ENCODE peak calls at places on chromosome 12, in ten cellular contexts. Y, G, L, B, M, V, I, C, Q and U are unnamed samples.

GRCh38 chr12:24025153-24025798 is 75.8 kb upstream of the SOX5 start:
- DNase-seq in Y (no peak), G (no peak), L (no peak), B (no peak), M (no peak), V (no peak), I (no peak), C (peak), Q (no peak), U (peak)

GRCh38 chr12:121404734-121405133 is 4.8 kb downstream of the RNF34 start:
- DNase-seq in Y (no peak), G (no peak), L (peak), B (no peak), M (no peak), V (no peak), I (no peak), C (no peak), Q (no peak), U (peak)

GRCh38 chr12:89073027-89073398 is 279.3 kb downstream of the DUSP6 start:
- DNase-seq in Y (no peak), G (no peak), L (no peak), B (no peak), M (no peak), V (no peak), I (peak), C (peak), Q (peak), U (peak)

GRCh38 chr12:130632582-130633174 is 83.4 kb downstream of the RIMBP2 start:
- DNase-seq in Y (no peak), G (no peak), L (no peak), B (no peak), M (no peak), V (peak), I (no peak), C (no peak), Q (no peak), U (no peak)

GRCh38 chr12:76621582-76622024 is 62.0 kb upstream of the OSBPL8 start:
- DNase-seq in Y (peak), G (no peak), L (peak), B (peak), M (peak), V (no peak), I (peak), C (peak), Q (no peak), U (peak)

GRCh38 chr12:94704452-94704871 is 54.1 kb upstream of the TMCC3 start:
- DNase-seq in Y (no peak), G (no peak), L (no peak), B (no peak), M (no peak), V (no peak), I (peak), C (peak), Q (peak), U (peak)

GRCh38 chr12:63151898-63152700 is 1.1 kb upstream of the AVPR1A start:
- DNase-seq in Y (peak), G (no peak), L (peak), B (peak), M (peak), V (no peak), I (peak), C (peak), Q (no peak), U (peak)

GRCh38 chr12:111424189-111424792 is 18.6 kb downstream of the SH2B3 start:
- DNase-seq in Y (no peak), G (no peak), L (no peak), B (no peak), M (no peak), V (no peak), I (no peak), C (no peak), Q (no peak), U (no peak)

GRCh38 chr12:1949771-1950470 is 31.5 kb upstream of the CACNA2D4 start:
- DNase-seq in Y (no peak), G (no peak), L (peak), B (no peak), M (no peak), V (no peak), I (peak), C (no peak), Q (no peak), U (peak)

GRCh38 chr12:704516-705242 is 41.4 kb upstream of the NINJ2 start:
- DNase-seq in Y (no peak), G (no peak), L (no peak), B (no peak), M (no peak), V (no peak), I (no peak), C (no peak), Q (no peak), U (no peak)

GRCh38 chr12:92431146-92431545 is 271.6 kb upstream of the PLEKHG7 start:
- DNase-seq in Y (no peak), G (peak), L (no peak), B (no peak), M (peak), V (no peak), I (no peak), C (no peak), Q (no peak), U (no peak)
- TF ChIP-seq CTCF in Y (no peak), G (no peak), L (no peak), B (no peak), M (no peak), V (no peak), I (no peak), C (no peak), Q (no peak), U (no peak)

GRCh38 chr12:27523642-27524488 is at the start of gene PPFIBP1:
- DNase-seq in Y (peak), G (peak), L (peak), B (peak), M (peak), V (peak), I (peak), C (peak), Q (peak), U (peak)
- TF ChIP-seq CTCF in Y (no peak), G (peak), L (peak), B (peak), M (no peak), V (peak), I (no peak), C (peak), Q (peak), U (peak)

DNA sequence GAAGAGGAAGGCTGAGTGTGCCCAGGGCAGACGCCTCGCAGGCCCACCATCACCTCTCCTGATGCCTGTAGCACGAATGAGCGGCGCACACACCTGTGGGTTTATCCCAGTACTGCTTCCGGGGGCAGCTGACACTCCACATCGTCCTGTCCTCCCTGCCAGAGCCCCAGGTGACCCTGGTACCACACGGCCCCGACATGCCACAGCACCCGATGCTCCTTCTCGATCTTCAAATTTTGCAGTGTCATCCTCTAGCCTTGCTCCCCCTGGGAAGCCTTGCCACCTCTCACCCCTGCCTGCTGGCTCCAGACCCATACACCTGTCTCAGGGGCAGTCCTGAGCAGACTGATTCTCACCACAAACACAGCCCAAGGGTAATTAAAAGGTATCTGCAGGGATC is 40.6 kb downstream of the ANO2 start:
- DNase-seq in Y (no peak), G (no peak), L (no peak), B (no peak), M (no peak), V (peak), I (no peak), C (no peak), Q (no peak), U (no peak)
- TF ChIP-seq CTCF in Y (no peak), G (no peak), L (no peak), B (no peak), M (no peak), V (no peak), I (no peak), C (no peak), Q (no peak), U (no peak)

DNA sequence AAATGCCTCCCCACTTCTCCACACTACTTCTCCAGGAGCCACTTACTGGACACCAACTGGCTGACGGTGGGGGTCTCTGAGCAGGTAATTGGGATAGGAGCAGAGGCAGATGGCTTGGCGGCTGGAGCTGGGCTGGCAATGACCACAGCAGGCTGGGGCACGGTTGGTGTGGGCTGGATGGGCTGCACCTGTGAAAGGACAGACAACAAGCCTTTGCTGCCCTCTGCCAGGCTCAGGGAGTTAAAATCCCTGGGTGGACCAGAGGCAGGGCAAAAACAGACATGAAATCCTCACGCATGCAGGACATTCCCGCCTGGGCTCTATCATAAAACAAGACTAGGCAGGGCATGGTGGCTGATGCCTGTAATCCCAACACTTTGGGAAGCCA is 19.3 kb upstream of the TFCP2 start:
- DNase-seq in Y (no peak), G (no peak), L (no peak), B (no peak), M (no peak), V (no peak), I (no peak), C (no peak), Q (no peak), U (no peak)
- TF ChIP-seq CTCF in Y (no peak), G (no peak), L (no peak), B (no peak), M (no peak), V (no peak), I (no peak), C (no peak), Q (no peak), U (peak)

GRCh38 chr12:46005823-46006222 is 15.4 kb upstream of the SCAF11 start:
- DNase-seq in Y (no peak), G (no peak), L (no peak), B (no peak), M (no peak), V (no peak), I (no peak), C (no peak), Q (no peak), U (no peak)

GRCh38 chr12:46004715-46005114 is 14.3 kb upstream of the SCAF11 start:
- DNase-seq in Y (no peak), G (no peak), L (no peak), B (no peak), M (no peak), V (no peak), I (no peak), C (no peak), Q (no peak), U (no peak)

GRCh38 chr12:46005151-46005797 is 14.9 kb upstream of the SCAF11 start:
- DNase-seq in Y (no peak), G (no peak), L (no peak), B (no peak), M (no peak), V (no peak), I (no peak), C (peak), Q (no peak), U (peak)
- TF ChIP-seq CTCF in Y (no peak), G (no peak), L (peak), B (peak), M (no peak), V (peak), I (peak), C (peak), Q (peak), U (peak)

DNA sequence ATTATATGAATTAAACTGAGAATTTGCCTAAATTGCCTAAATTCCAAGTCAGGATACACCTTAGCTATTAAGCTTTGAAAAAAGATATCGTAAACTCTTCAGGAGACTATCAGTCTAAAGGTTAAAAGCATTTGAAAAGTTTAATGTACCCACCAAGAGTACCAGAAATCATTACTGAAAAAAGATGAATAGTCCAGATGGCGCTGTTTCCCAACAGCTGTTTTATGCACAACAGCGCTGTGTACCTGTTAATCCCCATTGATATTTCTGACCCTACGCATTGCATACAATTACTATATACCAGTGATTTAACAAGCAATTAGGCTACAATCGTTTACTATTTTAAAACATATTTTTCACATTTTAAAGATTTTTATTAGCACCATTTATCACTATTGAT is 185.0 kb downstream of the PLCZ1 start:
- DNase-seq in Y (no peak), G (no peak), L (no peak), B (no peak), M (no peak), V (no peak), I (no peak), C (no peak), Q (no peak), U (peak)
- TF ChIP-seq CTCF in Y (no peak), G (no peak), L (no peak), B (peak), M (no peak), V (no peak), I (no peak), C (peak), Q (peak), U (peak)

GRCh38 chr12:128800606-128801005 is 23.2 kb downstream of the SLC15A4 start:
- DNase-seq in Y (no peak), G (no peak), L (no peak), B (no peak), M (no peak), V (no peak), I (peak), C (no peak), Q (no peak), U (no peak)

GRCh38 chr12:128795530-128796361 is 28.0 kb downstream of the SLC15A4 start:
- DNase-seq in Y (no peak), G (no peak), L (no peak), B (no peak), M (no peak), V (peak), I (no peak), C (no peak), Q (no peak), U (no peak)

GRCh38 chr12:128797119-128798118 is 26.3 kb downstream of the SLC15A4 start:
- DNase-seq in Y (no peak), G (no peak), L (no peak), B (no peak), M (no peak), V (peak), I (no peak), C (peak), Q (no peak), U (peak)

GRCh38 chr12:128796439-128797118 is 27.2 kb downstream of the SLC15A4 start:
- DNase-seq in Y (no peak), G (no peak), L (no peak), B (no peak), M (no peak), V (peak), I (no peak), C (no peak), Q (no peak), U (no peak)

DNA sequence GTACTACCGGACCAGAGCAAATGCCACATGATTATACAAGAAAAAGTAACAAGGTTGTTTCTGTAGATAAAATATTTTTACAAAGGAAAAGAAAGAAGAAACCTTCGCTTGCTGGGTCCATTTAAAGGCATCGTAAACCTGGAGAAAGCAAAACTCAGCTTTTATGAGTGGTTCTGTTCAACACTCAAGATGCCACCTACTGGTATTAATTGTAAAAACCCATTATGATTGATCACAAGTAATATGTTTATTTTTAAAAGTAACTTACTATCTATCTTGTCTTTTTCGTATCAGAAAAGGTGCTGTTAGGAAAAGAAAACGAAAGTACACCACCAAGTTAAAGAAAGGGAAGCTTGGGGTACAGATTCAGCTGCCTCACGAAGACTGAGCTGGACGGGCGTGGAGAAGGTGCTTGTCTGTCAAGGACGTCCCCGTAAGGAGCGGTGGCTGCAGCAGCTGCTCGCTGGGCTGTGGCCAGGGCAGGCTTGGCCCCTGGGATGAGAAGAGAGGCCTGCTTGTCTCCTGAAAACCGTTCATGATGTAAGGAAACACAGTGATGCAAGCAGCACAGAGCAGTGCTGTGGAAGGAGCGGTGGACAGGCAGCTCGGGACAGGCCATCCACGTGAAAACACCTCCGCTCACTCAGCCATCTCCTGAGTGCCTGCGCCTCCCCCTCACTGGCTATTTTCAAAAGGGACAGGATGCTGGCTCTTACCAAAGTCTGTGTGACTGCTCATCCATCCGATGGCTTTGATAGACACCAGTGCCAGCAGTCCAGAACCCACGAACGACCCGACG is 25.0 kb downstream of the SLC15A4 start:
- DNase-seq in Y (no peak), G (no peak), L (no peak), B (no peak), M (no peak), V (peak), I (no peak), C (no peak), Q (no peak), U (peak)
- TF ChIP-seq CTCF in Y (no peak), G (no peak), L (no peak), B (peak), M (no peak), V (no peak), I (no peak), C (peak), Q (no peak), U (peak)

GRCh38 chr12:103586132-103586531 is 941 bp upstream of the STAB2 start:
- DNase-seq in Y (no peak), G (no peak), L (no peak), B (no peak), M (no peak), V (no peak), I (no peak), C (no peak), Q (no peak), U (peak)
- TF ChIP-seq CTCF in Y (no peak), G (no peak), L (peak), B (no peak), M (no peak), V (no peak), I (no peak), C (peak), Q (no peak), U (peak)

GRCh38 chr12:52831251-52831650 is 2.9 kb downstream of the KRT79 start:
- DNase-seq in Y (no peak), G (no peak), L (no peak), B (no peak), M (no peak), V (peak), I (no peak), C (no peak), Q (no peak), U (no peak)
- TF ChIP-seq CTCF in Y (no peak), G (no peak), L (no peak), B (no peak), M (no peak), V (no peak), I (no peak), C (no peak), Q (no peak), U (no peak)